ENCODE peak calls at places on chromosome 20, in six cellular contexts. U is fibroblast of the aortic adventitia, L is HuH-7.5, Q is NCI-H1436, Z is G401, P is HS-5. D is an unnamed sample.
A peak's percentile ranks its signal among the peaks of the same experiment; 100 is the strongest.

GRCh38 chr20:63350597-63351379 is 10.4 kb downstream of the CHRNA4 start:
- DNase-seq in U (no peak), L (no peak), Q (no peak), Z (no peak), P (no peak), D (no peak)

GRCh38 chr20:46984391-46984790 is 89.7 kb downstream of the EYA2 start:
- DNase-seq in U (peak; percentile 71), L (no peak), Q (no peak), Z (no peak), P (no peak), D (no peak)

GRCh38 chr20:63095718-63096654 is 89.2 kb upstream of the BHLHE23 start:
- DNase-seq in U (no peak), L (no peak), Q (no peak), Z (no peak), P (no peak), D (no peak)

GRCh38 chr20:63133481-63134091 is 82.3 kb downstream of the YTHDF1 start:
- DNase-seq in U (no peak), L (no peak), Q (no peak), Z (no peak), P (no peak), D (no peak)

GRCh38 chr20:32539817-32540675 is 45.1 kb downstream of the NOL4L start:
- DNase-seq in U (no peak), L (no peak), Q (no peak), Z (no peak), P (no peak), D (no peak)

GRCh38 chr20:40414843-40415615 is 274.0 kb downstream of the MAFB start:
- DNase-seq in U (no peak), L (no peak), Q (no peak), Z (no peak), P (no peak), D (no peak)

GRCh38 chr20:62156592-62157386 is 13.2 kb downstream of the SS18L1 start:
- DNase-seq in U (peak; percentile 39), L (peak; percentile 91), Q (peak; percentile 28), Z (peak; percentile 78), P (no peak), D (no peak)

GRCh38 chr20:676967-677366 is 1.4 kb upstream of the SCRT2 start:
- DNase-seq in U (no peak), L (no peak), Q (no peak), Z (no peak), P (no peak), D (no peak)

GRCh38 chr20:36745234-36745926 is 510 bp downstream of the NDRG3 start:
- DNase-seq in U (peak; percentile 22), L (peak; percentile 44), Q (peak; percentile 14), Z (peak; percentile 36), P (no peak), D (no peak)

GRCh38 chr20:25356294-25356933 is 34.2 kb downstream of the ABHD12 start:
- DNase-seq in U (no peak), L (no peak), Q (no peak), Z (peak; percentile 93), P (no peak), D (no peak)

GRCh38 chr20:11755071-11755881 is 162.4 kb upstream of the BTBD3 start:
- DNase-seq in U (peak; percentile 50), L (no peak), Q (no peak), Z (peak; percentile 84), P (no peak), D (peak; percentile 4)

GRCh38 chr20:17680128-17680835 is 1.8 kb downstream of the RRBP1 start:
- DNase-seq in U (peak; percentile 81), L (peak; percentile 78), Q (no peak), Z (peak; percentile 22), P (peak; percentile 66), D (peak; percentile 48)

D was measured in astrocyte.